ENCODE peak calls at places on chromosomes 3 and 15, in five cellular contexts. One of them, this sample, is unnamed.

GRCh38 chr3:66425032-66425431 is 75.8 kb downstream of the LRIG1 start:
- DNase-seq in EH: no peak
- DNase-seq in activated naive CD4-positive, alpha-beta T cell treated with Interleukin-2 at 50 U/mL for 16 hours: no peak
- DNase-seq in adrenal gland: peak
- DNase-seq in AG08396: no peak
- DNase-seq in this sample: peak

GRCh38 chr3:5057857-5058324 is 64.2 kb upstream of the ARL8B start:
- DNase-seq in AG08396: peak
- DNase-seq in adrenal gland: peak
- DNase-seq in activated naive CD4-positive, alpha-beta T cell treated with Interleukin-2 at 50 U/mL for 16 hours: peak
- DNase-seq in EH: peak
- DNase-seq in this sample: peak

GRCh38 chr15:33621156-33621555 is 310.4 kb downstream of the RYR3 start:
- DNase-seq in adrenal gland: no peak
- DNase-seq in activated naive CD4-positive, alpha-beta T cell treated with Interleukin-2 at 50 U/mL for 16 hours: no peak
- DNase-seq in EH: no peak
- DNase-seq in AG08396: no peak
- DNase-seq in this sample: no peak

GRCh38 chr15:66780172-66780972 is 78.3 kb downstream of the SMAD6 start:
- DNase-seq in activated naive CD4-positive, alpha-beta T cell treated with Interleukin-2 at 50 U/mL for 16 hours: no peak
- DNase-seq in EH: peak
- DNase-seq in AG08396: peak
- DNase-seq in adrenal gland: no peak
- DNase-seq in this sample: no peak

GRCh38 chr15:88232771-88233170 is 23.8 kb downstream of the NTRK3 start:
- DNase-seq in EH: no peak
- DNase-seq in activated naive CD4-positive, alpha-beta T cell treated with Interleukin-2 at 50 U/mL for 16 hours: no peak
- DNase-seq in adrenal gland: no peak
- DNase-seq in AG08396: no peak
- DNase-seq in this sample: no peak

GRCh38 chr3:190786898-190787297 is 75.6 kb downstream of the GMNC start:
- DNase-seq in activated naive CD4-positive, alpha-beta T cell treated with Interleukin-2 at 50 U/mL for 16 hours: no peak
- DNase-seq in EH: no peak
- DNase-seq in adrenal gland: no peak
- DNase-seq in AG08396: no peak
- DNase-seq in this sample: no peak

GRCh38 chr15:38072507-38073277 is 138.3 kb downstream of the TMCO5A start:
- DNase-seq in adrenal gland: peak
- DNase-seq in EH: peak
- DNase-seq in AG08396: peak
- DNase-seq in activated naive CD4-positive, alpha-beta T cell treated with Interleukin-2 at 50 U/mL for 16 hours: no peak
- DNase-seq in this sample: peak

GRCh38 chr15:89018235-89018634 is 70.0 kb upstream of the ABHD2 start:
- DNase-seq in activated naive CD4-positive, alpha-beta T cell treated with Interleukin-2 at 50 U/mL for 16 hours: no peak
- DNase-seq in AG08396: no peak
- DNase-seq in EH: peak
- DNase-seq in adrenal gland: peak
- DNase-seq in this sample: peak

GRCh38 chr3:45462522-45463262 is 74.3 kb downstream of the LARS2 start:
- DNase-seq in adrenal gland: no peak
- DNase-seq in AG08396: peak
- DNase-seq in activated naive CD4-positive, alpha-beta T cell treated with Interleukin-2 at 50 U/mL for 16 hours: peak
- DNase-seq in EH: no peak
- DNase-seq in this sample: no peak

GRCh38 chr3:106296111-106296510 is 427.3 kb upstream of the CBLB start:
- DNase-seq in AG08396: no peak
- DNase-seq in activated naive CD4-positive, alpha-beta T cell treated with Interleukin-2 at 50 U/mL for 16 hours: no peak
- DNase-seq in adrenal gland: no peak
- DNase-seq in EH: no peak
- DNase-seq in this sample: no peak

GRCh38 chr3:189638276-189639031 is 7.3 kb downstream of the TP63 start:
- DNase-seq in EH: no peak
- DNase-seq in activated naive CD4-positive, alpha-beta T cell treated with Interleukin-2 at 50 U/mL for 16 hours: no peak
- DNase-seq in adrenal gland: no peak
- DNase-seq in AG08396: no peak
- DNase-seq in this sample: no peak

GRCh38 chr15:67382723-67383122 is 128.1 kb downstream of the IQCH start:
- DNase-seq in activated naive CD4-positive, alpha-beta T cell treated with Interleukin-2 at 50 U/mL for 16 hours: no peak
- DNase-seq in AG08396: no peak
- DNase-seq in adrenal gland: no peak
- DNase-seq in EH: no peak
- DNase-seq in this sample: no peak

GRCh38 chr15:39823634-39824033 is 41.0 kb upstream of the FSIP1 start:
- DNase-seq in EH: no peak
- DNase-seq in activated naive CD4-positive, alpha-beta T cell treated with Interleukin-2 at 50 U/mL for 16 hours: no peak
- DNase-seq in AG08396: no peak
- DNase-seq in adrenal gland: no peak
- DNase-seq in this sample: no peak

GRCh38 chr3:136074546-136074945 is 109.0 kb downstream of the PPP2R3A start:
- DNase-seq in adrenal gland: no peak
- DNase-seq in activated naive CD4-positive, alpha-beta T cell treated with Interleukin-2 at 50 U/mL for 16 hours: no peak
- DNase-seq in AG08396: no peak
- DNase-seq in EH: peak
- DNase-seq in this sample: no peak

GRCh38 chr15:52200831-52201365 is 9.7 kb upstream of the GNB5 start:
- DNase-seq in AG08396: no peak
- DNase-seq in activated naive CD4-positive, alpha-beta T cell treated with Interleukin-2 at 50 U/mL for 16 hours: no peak
- DNase-seq in EH: peak
- DNase-seq in adrenal gland: no peak
- DNase-seq in this sample: no peak

GRCh38 chr3:53186726-53187125 is 25.7 kb downstream of the PRKCD start:
- DNase-seq in activated naive CD4-positive, alpha-beta T cell treated with Interleukin-2 at 50 U/mL for 16 hours: no peak
- DNase-seq in adrenal gland: no peak
- DNase-seq in AG08396: no peak
- DNase-seq in EH: no peak
- DNase-seq in this sample: no peak

GRCh38 chr3:65400893-65401292 is 637.8 kb downstream of the MAGI1 start:
- DNase-seq in AG08396: no peak
- DNase-seq in adrenal gland: no peak
- DNase-seq in EH: no peak
- DNase-seq in activated naive CD4-positive, alpha-beta T cell treated with Interleukin-2 at 50 U/mL for 16 hours: no peak
- DNase-seq in this sample: no peak

GRCh38 chr15:33226559-33227181 is 32.2 kb upstream of the FMN1 start:
- DNase-seq in AG08396: peak
- DNase-seq in EH: peak
- DNase-seq in activated naive CD4-positive, alpha-beta T cell treated with Interleukin-2 at 50 U/mL for 16 hours: peak
- DNase-seq in adrenal gland: peak
- DNase-seq in this sample: peak

GRCh38 chr15:68830141-68830540 is 9.4 kb upstream of the ANP32A start:
- DNase-seq in adrenal gland: no peak
- DNase-seq in activated naive CD4-positive, alpha-beta T cell treated with Interleukin-2 at 50 U/mL for 16 hours: no peak
- DNase-seq in EH: no peak
- DNase-seq in AG08396: no peak
- DNase-seq in this sample: no peak

GRCh38 chr3:9080165-9080564 is 116.9 kb upstream of the RAD18 start:
- DNase-seq in activated naive CD4-positive, alpha-beta T cell treated with Interleukin-2 at 50 U/mL for 16 hours: no peak
- DNase-seq in EH: peak
- DNase-seq in AG08396: no peak
- DNase-seq in adrenal gland: no peak
- DNase-seq in this sample: no peak

GRCh38 chr3:46416134-46417119 is 9.4 kb downstream of the CCRL2 start:
- DNase-seq in activated naive CD4-positive, alpha-beta T cell treated with Interleukin-2 at 50 U/mL for 16 hours: no peak
- DNase-seq in adrenal gland: no peak
- DNase-seq in EH: no peak
- DNase-seq in AG08396: no peak
- DNase-seq in this sample: no peak

GRCh38 chr3:9912294-9912935 is 4.5 kb upstream of the IL17RC start:
- DNase-seq in adrenal gland: no peak
- DNase-seq in activated naive CD4-positive, alpha-beta T cell treated with Interleukin-2 at 50 U/mL for 16 hours: peak
- DNase-seq in EH: peak
- DNase-seq in AG08396: no peak
- DNase-seq in this sample: no peak

GRCh38 chr3:147730311-147730710 is 321.1 kb downstream of the ZIC1 start:
- DNase-seq in activated naive CD4-positive, alpha-beta T cell treated with Interleukin-2 at 50 U/mL for 16 hours: no peak
- DNase-seq in EH: no peak
- DNase-seq in adrenal gland: no peak
- DNase-seq in AG08396: no peak
- DNase-seq in this sample: no peak

This sample was measured in pons.